ENCODE peak calls at places on chromosomes 5 and 9, in five cellular contexts. X, E, A, G and P are unnamed samples. For H3K9me3 and H3K4me1, the result is how much of the 10 kb centered on the place peaks cover.

GRCh38 chr9:99516657-99517049 is 294.6 kb downstream of the SEC61B start:
- DNase-seq in A (no peak), X (no peak), G (no peak), E (no peak), P (no peak)

GRCh38 chr5:19564036-19564435 is 424.0 kb downstream of the CDH18 start:
- DNase-seq in E (no peak), A (no peak), X (no peak), G (no peak), P (no peak)

GRCh38 chr5:9456435-9457042 is 89.3 kb downstream of the SEMA5A start:
- DNase-seq in X (no peak), G (no peak), E (no peak), A (no peak), P (no peak)

GRCh38 chr5:176388003-176388340 is 426 bp downstream of the NOP16 start:
- DNase-seq in G (no peak), E (peak), X (no peak), A (peak), P (no peak)

GRCh38 chr5:111299067-111299481 is 74.9 kb downstream of the CAMK4 start:
- DNase-seq in E (no peak), A (no peak), X (peak), G (no peak), P (no peak)

GRCh38 chr9:75084081-75084672 is 3.8 kb downstream of the NMRK1 start:
- DNase-seq in X (no peak), G (no peak), E (no peak), A (no peak), P (no peak)

GRCh38 chr9:88230612-88231011 is 92.3 kb upstream of the SPATA31C2 start:
- DNase-seq in X (no peak), E (no peak), G (no peak), A (no peak), P (no peak)

GRCh38 chr9:98917691-98918487 is 25.8 kb upstream of the COL15A1 start:
- DNase-seq in G (peak), A (no peak), X (no peak), E (no peak), P (no peak)

GRCh38 chr9:119963258-119963797 is 594.1 kb upstream of the BRINP1 start:
- DNase-seq in G (peak), A (peak), X (no peak), E (peak), P (peak)

GRCh38 chr5:43602456-43602817 is 543 bp upstream of the NNT start:
- DNase-seq in A (peak), X (peak), G (peak), E (peak), P (no peak)

GRCh38 chr5:147190236-147190815 is 44.5 kb upstream of the STK32A start:
- DNase-seq in A (no peak), G (peak), X (no peak), E (no peak), P (no peak)

GRCh38 chr5:149338364-149338763 is 6.9 kb upstream of the GRPEL2 start:
- DNase-seq in E (no peak), A (no peak), G (no peak), X (no peak), P (no peak)

GRCh38 chr9:37746448-37747270 is 6.9 kb upstream of the TRMT10B start:
- DNase-seq in E (no peak), G (no peak), A (no peak), X (no peak), P (no peak)

GRCh38 chr5:176780951-176781350 is 29.4 kb upstream of the UNC5A start:
- DNase-seq in A (no peak), E (no peak), G (no peak), X (peak), P (no peak)

GRCh38 chr9:93599571-93600403 is 23.4 kb downstream of the PHF2 start:
- DNase-seq in E (no peak), X (no peak), G (no peak), A (no peak), P (no peak)

GRCh38 chr9:136607334-136607919 is 55.3 kb upstream of the EGFL7 start:
- DNase-seq in X (no peak), E (no peak), A (peak), G (no peak), P (no peak)

GRCh38 chr5:67375606-67376005 is 179.0 kb upstream of the CD180 start:
- DNase-seq in G (no peak), E (no peak), X (no peak), A (no peak), P (no peak)

GRCh38 chr5:77906806-77907205 is 130.7 kb upstream of the TBCA start:
- DNase-seq in E (no peak), X (no peak), G (no peak), A (no peak), P (no peak)

GRCh38 chr5:135600971-135601381 is 22.2 kb upstream of the CXCL14 start:
- DNase-seq in E (no peak), G (no peak), A (no peak), X (no peak), P (no peak)

GRCh38 chr9:134626141-134626423 is 15.5 kb upstream of the COL5A1 start:
- DNase-seq in A (peak), X (no peak), E (no peak), G (no peak), P (no peak)

GRCh38 chr5:180640765-180641565 is 8.4 kb downstream of the FLT4 start:
- DNase-seq in A (peak), G (peak), E (no peak), X (no peak), P (no peak)

GRCh38 chr5:159451197-159452052 is 121.1 kb upstream of the IL12B start:
- DNase-seq in E (peak), X (peak), A (no peak), G (no peak), P (no peak)

GRCh38 chr5:65455064-65455463 is 26.7 kb downstream of the ADAMTS6 start:
- DNase-seq in E (no peak), X (no peak), G (no peak), A (no peak), P (no peak)

GRCh38 chr5:107668933-107669542 is 1.7 kb downstream of the EFNA5 start:
- DNase-seq in X (no peak), E (peak), G (no peak), A (no peak), P (no peak)

GRCh38 chr9:114184071-114184470 is 28.7 kb downstream of the COL27A1 start:
- DNase-seq in X (no peak), E (no peak), G (no peak), A (no peak), P (no peak)

GRCh38 chr5:68057186-68057585 is 158.4 kb upstream of the PIK3R1 start:
- DNase-seq in E (no peak), A (no peak), G (no peak), X (no peak), P (no peak)

GRCh38 chr5:172940242-172941066 is 18.8 kb upstream of the RPL26L1 start:
- DNase-seq in E (no peak), G (no peak), A (no peak), X (no peak), P (no peak)

GRCh38 chr5:135890867-135891266 is 4.8 kb downstream of the IL9 start:
- DNase-seq in E (no peak), G (no peak), A (no peak), X (no peak), P (no peak)

GRCh38 chr5:123810911-123811310 is 298.9 kb downstream of the CSNK1G3 start:
- DNase-seq in X (no peak), E (no peak), G (no peak), A (no peak), P (no peak)

GRCh38 chr9:89868100-89868499 is 263.3 kb downstream of the GADD45G start:
- DNase-seq in X (peak), G (no peak), E (no peak), A (no peak), P (no peak)
- H3K4me3 ChIP-seq in X (no peak), G (no peak), E (no peak), A (no peak), P (no peak)

GRCh38 chr5:141345327-141345726 is 1.7 kb downstream of the PCDHGA3 start:
- DNase-seq in A (no peak), E (no peak), G (no peak), X (no peak), P (no peak)

GRCh38 chr5:141351591-141351990 is 1.7 kb downstream of the PCDHGB1 start:
- DNase-seq in G (no peak), A (no peak), X (no peak), E (no peak), P (no peak)

GRCh38 chr5:141355641-141356040 is 820 bp downstream of the PCDHGA4 start:
- DNase-seq in X (no peak), E (no peak), A (no peak), G (no peak), P (no peak)

GRCh38 chr5:141354900-141355469 is at the start of gene PCDHGA4:
- DNase-seq in A (no peak), G (no peak), X (no peak), E (no peak), P (no peak)

DNA sequence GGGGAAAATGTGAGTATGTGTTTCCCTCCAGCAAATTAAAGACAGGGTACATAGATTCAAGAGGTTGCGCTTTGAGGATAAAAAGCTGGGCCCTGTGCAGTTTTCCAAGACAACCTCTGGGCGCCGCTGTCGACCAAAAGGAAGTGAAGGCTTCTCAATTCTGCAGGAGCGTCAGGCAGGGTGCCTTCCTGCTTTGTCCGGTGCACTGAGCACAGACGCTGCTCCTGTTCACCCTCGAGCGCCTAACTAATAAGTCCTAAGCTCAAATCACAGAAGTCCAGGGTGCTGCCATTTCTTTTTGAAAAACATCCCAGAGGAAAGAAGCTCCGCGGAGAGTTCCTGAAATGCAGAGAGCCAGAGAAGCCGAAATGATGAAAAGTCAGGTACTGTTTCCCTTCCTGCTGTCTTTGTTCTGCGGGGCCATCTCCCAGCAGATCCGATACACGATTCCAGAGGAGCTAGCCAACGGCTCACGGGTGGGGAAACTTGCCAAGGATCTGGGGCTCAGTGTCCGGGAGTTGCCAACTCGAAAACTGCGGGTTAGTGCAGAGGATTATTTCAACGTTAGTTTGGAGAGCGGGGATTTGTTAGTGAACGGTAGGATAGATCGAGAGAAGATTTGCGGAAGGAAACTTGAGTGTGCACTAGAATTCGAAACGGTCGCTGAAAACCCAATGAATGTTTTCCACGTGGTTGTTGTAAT is at the start of gene PCDHGB1:
- DNase-seq in X (no peak), A (no peak), G (peak), E (peak), P (no peak)
- H3K9me3 ChIP-seq in X (half or more), A (under half), G (under half), E (under half), P (under half)

GRCh38 chr9:129139993-129140396 is 28.8 kb downstream of the PTPA start:
- DNase-seq in A (peak), X (peak), E (peak), G (peak), P (peak)
- H3K4me1 ChIP-seq in A (half or more), X (under half), E (half or more), G (half or more), P (under half)

GRCh38 chr9:125749287-125749935 is 2.2 kb downstream of the PBX3 start:
- DNase-seq in G (no peak), A (no peak), E (no peak), X (no peak), P (no peak)
- H3K4me3 ChIP-seq in G (no peak), A (no peak), E (no peak), X (peak), P (no peak)

DNA sequence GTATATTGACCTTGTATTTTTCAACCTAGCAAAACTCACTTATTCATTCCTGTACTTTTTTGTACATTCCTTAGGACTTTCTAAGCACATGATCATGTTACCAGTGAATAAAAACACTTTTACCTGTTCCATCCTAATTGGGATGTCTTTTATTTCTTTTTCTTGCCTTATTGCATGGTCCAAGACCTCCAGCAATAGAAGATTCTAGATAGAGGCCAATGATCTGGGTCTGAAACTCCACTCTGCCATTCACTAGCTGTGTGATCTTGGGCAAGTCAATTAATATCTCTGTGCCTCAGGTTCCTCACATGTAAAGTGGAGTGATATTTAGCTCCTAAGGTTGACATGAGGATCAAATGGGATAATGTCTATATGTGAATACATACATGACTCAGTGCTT is 8.5 kb upstream of the EXOSC2 start:
- DNase-seq in A (no peak), E (no peak), G (no peak), X (no peak), P (no peak)
- H3K9me3 ChIP-seq in A (under half), E (under half), G (under half), X (under half), P (under half)

GRCh38 chr5:128202320-128202719 is 118.8 kb downstream of the SLC12A2 start:
- DNase-seq in G (no peak), X (no peak), A (no peak), E (no peak), P (no peak)
- H3K4me1 ChIP-seq in G (under half), X (under half), A (under half), E (under half), P (under half)

GRCh38 chr5:140513124-140513523 is 34.3 kb upstream of the EIF4EBP3 start:
- DNase-seq in A (no peak), X (no peak), E (no peak), G (no peak), P (no peak)

DNA sequence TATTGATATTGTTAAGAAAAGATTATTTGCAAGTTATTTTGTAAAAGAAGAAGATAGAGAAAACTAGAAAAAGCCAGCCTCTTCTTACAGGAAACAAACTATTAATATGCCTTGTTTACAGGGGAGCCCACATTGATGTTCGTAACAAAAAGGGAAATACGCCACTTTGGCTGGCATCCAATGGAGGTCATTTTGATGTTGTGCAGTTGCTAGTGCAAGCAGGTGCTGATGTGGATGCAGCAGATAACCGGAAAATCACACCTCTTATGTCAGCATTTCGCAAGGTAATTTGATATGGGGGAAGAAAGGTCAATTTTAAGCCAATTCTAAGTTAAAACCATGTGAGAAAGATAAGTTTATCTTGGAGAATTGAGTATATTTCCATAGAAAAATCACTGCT is 37.6 kb upstream of the EIF4EBP3 start:
- DNase-seq in E (no peak), X (no peak), A (no peak), G (no peak), P (no peak)
- H3K4me3 ChIP-seq in E (no peak), X (no peak), A (no peak), G (no peak), P (no peak)

DNA sequence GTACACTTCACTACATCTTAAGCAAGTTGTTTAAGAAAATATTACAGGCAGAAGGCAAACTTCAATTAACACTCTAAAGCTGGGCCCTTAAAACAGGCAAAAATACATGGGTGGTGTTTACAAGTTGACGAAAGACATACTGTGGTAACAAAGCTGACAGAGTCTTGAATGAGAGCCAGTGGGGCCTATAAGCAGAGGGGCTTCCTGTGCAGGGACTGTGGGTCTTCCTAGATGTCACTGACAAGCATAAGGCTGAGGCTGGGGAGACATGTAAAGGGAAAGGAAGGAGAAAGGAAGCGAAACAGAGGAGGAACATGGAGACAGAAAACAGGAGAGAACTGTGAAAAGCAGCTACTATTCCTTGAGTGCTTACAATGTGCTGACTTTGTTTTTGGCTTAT is 308.0 kb upstream of the RPS23 start:
- DNase-seq in E (no peak), X (no peak), G (no peak), A (no peak), P (no peak)
- H3K9me3 ChIP-seq in E (under half), X (under half), G (under half), A (under half), P (under half)

GRCh38 chr5:95762681-95763041 is 31.5 kb downstream of the RHOBTB3 start:
- DNase-seq in X (no peak), G (no peak), E (no peak), A (no peak), P (no peak)

GRCh38 chr5:95761771-95762680 is 30.9 kb downstream of the RHOBTB3 start:
- DNase-seq in A (no peak), G (no peak), E (no peak), X (no peak), P (no peak)

GRCh38 chr5:95760291-95761191 is 29.4 kb downstream of the RHOBTB3 start:
- DNase-seq in E (no peak), G (no peak), X (no peak), A (no peak), P (no peak)

GRCh38 chr5:95759005-95759404 is 27.9 kb downstream of the RHOBTB3 start:
- DNase-seq in G (peak), A (peak), E (no peak), X (no peak), P (no peak)

DNA sequence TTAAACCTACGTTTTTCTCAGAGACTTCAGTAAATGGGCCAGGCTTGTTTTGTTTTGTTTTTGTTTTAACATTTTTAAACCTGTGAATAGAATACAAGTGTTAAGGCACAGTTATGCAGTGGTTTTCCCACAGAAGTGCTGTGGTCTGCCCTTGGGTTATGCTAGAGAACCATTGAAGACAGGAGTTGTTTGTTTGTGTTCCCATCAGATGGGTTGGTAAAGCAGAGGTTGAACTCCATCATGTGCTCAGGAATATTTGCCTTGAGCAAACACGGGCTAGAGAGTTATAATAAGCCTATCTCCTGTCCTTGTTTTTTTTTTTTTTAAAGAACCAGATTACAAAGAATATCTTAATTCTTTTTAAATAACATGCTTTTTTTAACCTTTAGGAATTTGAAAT is 28.5 kb downstream of the RHOBTB3 start:
- DNase-seq in G (peak), X (no peak), A (peak), E (no peak), P (no peak)
- H3K4me1 ChIP-seq in G (half or more), X (under half), A (under half), E (under half), P (under half)